ENCODE peak calls at places on chromosome 5, in six cellular contexts. F is left lung, V is Panc1, D is neural progenitor cell, L is right cardiac atrium, Q is psoas muscle. E is an unnamed sample.

GRCh38 chr5:435961-436640 is 6.9 kb upstream of the EXOC3 start:
- DNase-seq in F (peak), V (no peak), D (peak), L (no peak), Q (no peak), E (peak)

GRCh38 chr5:65820373-65820772 is 98.4 kb downstream of the NLN start:
- DNase-seq in F (no peak), V (no peak), D (no peak), L (no peak), Q (no peak), E (no peak)

GRCh38 chr5:137714931-137715330 is 21.0 kb downstream of the KLHL3 start:
- DNase-seq in F (no peak), V (no peak), D (no peak), L (no peak), Q (no peak), E (no peak)

GRCh38 chr5:143213851-143214363 is 189.6 kb downstream of the NR3C1 start:
- DNase-seq in F (no peak), V (no peak), D (no peak), L (no peak), Q (no peak), E (peak)

GRCh38 chr5:36575367-36575781 is 31.0 kb upstream of the SLC1A3 start:
- DNase-seq in F (no peak), V (no peak), D (no peak), L (no peak), Q (no peak), E (peak)

GRCh38 chr5:173395933-173396308 is 67.7 kb upstream of the STC2 start:
- DNase-seq in F (no peak), V (no peak), D (no peak), L (no peak), Q (no peak), E (no peak)

GRCh38 chr5:173868096-173868879 is 19.9 kb upstream of the CPEB4 start:
- DNase-seq in F (no peak), V (no peak), D (no peak), L (no peak), Q (no peak), E (peak)

GRCh38 chr5:36150676-36151433 is 832 bp downstream of the LMBRD2 start:
- DNase-seq in F (peak), V (peak), D (peak), L (peak), Q (peak), E (peak)

GRCh38 chr5:113205323-113205722 is 228.7 kb downstream of the DCP2 start:
- DNase-seq in F (no peak), V (no peak), D (no peak), L (no peak), Q (no peak), E (peak)

GRCh38 chr5:82421119-82421518 is 143.0 kb upstream of the RPS23 start:
- DNase-seq in F (no peak), V (peak), D (no peak), L (no peak), Q (no peak), E (peak)

GRCh38 chr5:157877821-157878220 is 18.9 kb upstream of the CLINT1 start:
- DNase-seq in F (no peak), V (no peak), D (no peak), L (no peak), Q (no peak), E (no peak)

GRCh38 chr5:115472601-115473000 is 72.0 kb downstream of the FEM1C start:
- DNase-seq in F (no peak), V (no peak), D (no peak), L (peak), Q (peak), E (peak)

GRCh38 chr5:151420127-151420526 is 27.3 kb upstream of the SLC36A1 start:
- DNase-seq in F (no peak), V (no peak), D (no peak), L (no peak), Q (no peak), E (no peak)

GRCh38 chr5:19555876-19556275 is 432.1 kb downstream of the CDH18 start:
- DNase-seq in F (no peak), V (no peak), D (no peak), L (no peak), Q (no peak), E (no peak)

GRCh38 chr5:109697339-109697738 is 7.6 kb downstream of the MAN2A1 start:
- DNase-seq in F (no peak), V (no peak), D (no peak), L (no peak), Q (no peak), E (no peak)

GRCh38 chr5:38636626-38637025 is 80.2 kb upstream of the LIFR start:
- DNase-seq in F (peak), V (no peak), D (no peak), L (no peak), Q (no peak), E (no peak)

GRCh38 chr5:5164158-5164557 is 24.0 kb downstream of the ADAMTS16 start:
- DNase-seq in F (no peak), V (no peak), D (no peak), L (no peak), Q (no peak), E (no peak)

GRCh38 chr5:97907611-97908400 is 724.8 kb upstream of the RIOK2 start:
- DNase-seq in F (no peak), V (no peak), D (no peak), L (no peak), Q (no peak), E (no peak)

GRCh38 chr5:36657563-36657995 is 51.2 kb downstream of the SLC1A3 start:
- DNase-seq in F (peak), V (no peak), D (no peak), L (peak), Q (peak), E (peak)

GRCh38 chr5:133596049-133596448 is 16.3 kb downstream of the FSTL4 start:
- DNase-seq in F (no peak), V (no peak), D (no peak), L (peak), Q (no peak), E (no peak)

GRCh38 chr5:140926211-140926902 is at the start of gene PCDHAC1:
- DNase-seq in F (peak), V (no peak), D (peak), L (peak), Q (peak), E (peak)

GRCh38 chr5:58836351-58836750 is 253.5 kb downstream of the RAB3C start:
- DNase-seq in F (no peak), V (no peak), D (no peak), L (no peak), Q (no peak), E (no peak)

GRCh38 chr5:83714780-83715179 is 5.9 kb downstream of the HAPLN1 start:
- DNase-seq in F (no peak), V (no peak), D (no peak), L (no peak), Q (no peak), E (no peak)

DNA sequence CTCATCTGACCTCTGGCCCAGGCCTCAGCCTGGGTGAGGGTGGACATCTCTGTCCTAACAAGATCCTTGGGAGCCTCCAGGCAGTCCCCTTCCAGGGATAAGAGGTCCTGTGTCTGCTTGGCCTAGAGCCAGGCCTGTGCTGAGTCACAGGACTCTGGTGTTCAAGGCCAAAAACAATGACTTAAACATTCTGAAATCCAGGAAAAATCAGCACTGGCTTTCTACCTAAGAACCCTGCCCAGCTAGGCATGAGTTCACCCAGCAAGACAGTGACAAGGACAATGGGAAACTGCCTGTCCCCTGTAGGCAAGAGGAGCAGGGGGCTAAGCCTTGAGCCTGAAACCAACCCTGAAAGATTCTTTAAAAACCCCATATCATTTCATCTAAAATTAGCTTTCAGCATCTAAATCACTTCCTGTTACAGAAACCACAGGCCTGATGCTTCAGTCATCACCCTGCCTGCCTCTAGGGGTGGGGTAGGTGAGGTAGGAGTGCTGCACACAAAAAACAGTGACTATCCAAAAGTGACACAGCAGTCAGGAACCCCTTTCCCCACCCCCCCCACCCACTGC is 29.9 kb downstream of the CSF2 start:
- DNase-seq in F (peak), V (peak), D (no peak), L (peak), Q (peak), E (peak)
- H3K4me3 ChIP-seq in F (no peak), V (no peak), D (no peak), L (no peak), Q (no peak), E (no peak)

GRCh38 chr5:1961304-1961946 is 78.7 kb upstream of the IRX4 start:
- DNase-seq in F (no peak), V (no peak), D (no peak), L (no peak), Q (no peak), E (no peak)
- H3K4me3 ChIP-seq in F (no peak), V (no peak), D (no peak), L (no peak), Q (no peak), E (no peak)

GRCh38 chr5:13746026-13746425 is 198.5 kb downstream of the DNAH5 start:
- DNase-seq in F (no peak), V (no peak), D (no peak), L (no peak), Q (no peak), E (no peak)

GRCh38 chr5:13740471-13740870 is 204.0 kb downstream of the DNAH5 start:
- DNase-seq in F (no peak), V (no peak), D (no peak), L (no peak), Q (no peak), E (no peak)

DNA sequence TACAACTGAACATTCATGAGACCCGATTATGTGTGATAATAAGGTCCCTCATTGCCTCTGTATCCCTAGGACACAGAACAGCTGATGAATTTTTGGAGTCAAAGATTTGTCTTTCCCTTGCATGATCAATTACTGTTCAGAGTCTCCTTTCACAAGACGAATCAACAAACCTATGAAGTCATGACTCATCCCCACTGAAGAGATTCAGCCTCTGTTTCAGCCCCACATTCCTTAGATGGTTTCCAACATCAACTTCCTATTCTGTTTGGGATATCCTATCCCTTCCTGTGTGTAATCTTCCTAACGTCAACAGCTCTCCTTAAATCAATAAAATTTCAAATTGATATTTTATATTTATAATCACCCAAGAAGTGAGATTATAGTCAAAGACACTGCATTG is 199.0 kb downstream of the DNAH5 start:
- DNase-seq in F (no peak), V (peak), D (no peak), L (no peak), Q (no peak), E (no peak)
- H3K4me3 ChIP-seq in F (no peak), V (no peak), D (no peak), L (no peak), Q (no peak), E (no peak)

GRCh38 chr5:43192558-43193170 is 639 bp downstream of the NIM1K start:
- DNase-seq in F (no peak), V (no peak), D (peak), L (peak), Q (peak), E (peak)

GRCh38 chr5:43193952-43194321 is 1.9 kb downstream of the NIM1K start:
- DNase-seq in F (no peak), V (no peak), D (peak), L (peak), Q (no peak), E (no peak)

GRCh38 chr5:43191740-43192557 is at the start of gene NIM1K:
- DNase-seq in F (peak), V (no peak), D (peak), L (peak), Q (peak), E (peak)

GRCh38 chr5:43193171-43193951 is 1.3 kb downstream of the NIM1K start:
- DNase-seq in F (no peak), V (peak), D (peak), L (no peak), Q (no peak), E (peak)

DNA sequence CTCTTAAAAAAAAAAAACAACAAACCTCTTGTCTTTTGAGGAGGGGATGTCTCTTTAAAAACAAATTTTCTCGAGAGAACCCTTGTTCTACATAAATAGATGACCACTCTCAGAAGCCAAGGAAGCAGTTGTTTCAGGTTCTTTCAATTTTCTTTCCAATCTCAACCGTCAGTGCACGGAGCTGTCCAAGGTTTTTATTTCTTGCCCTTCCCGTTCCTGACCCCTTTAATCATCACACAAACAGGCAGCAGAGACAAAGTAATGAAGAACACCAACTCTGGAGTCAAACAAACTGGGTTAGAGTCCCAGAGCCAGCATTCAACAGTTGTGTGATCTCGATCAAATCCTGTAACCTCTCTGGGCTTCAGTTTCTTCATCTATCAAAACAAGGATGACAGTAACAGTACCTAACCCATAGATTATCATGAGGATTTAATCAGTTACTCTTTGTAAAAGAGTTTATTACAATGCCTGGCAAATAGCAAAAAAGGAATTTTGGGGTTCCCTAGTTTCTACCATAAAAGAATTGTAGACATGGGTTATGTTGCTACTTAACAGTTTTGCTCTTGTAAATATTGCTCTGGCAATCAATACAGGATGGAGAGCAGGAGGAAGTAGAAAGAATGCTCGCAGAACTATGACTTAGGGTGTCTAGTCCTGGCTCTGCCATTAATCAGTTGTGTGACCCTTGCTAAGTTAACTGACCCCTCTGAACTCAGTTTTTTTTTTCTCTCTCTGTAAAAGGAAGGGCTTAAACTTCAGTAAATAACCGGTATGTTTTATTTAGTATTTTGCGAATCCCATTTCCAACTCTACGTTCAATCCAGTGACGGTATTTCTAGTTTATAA is 1.0 kb upstream of the NIM1K start:
- DNase-seq in F (no peak), V (no peak), D (peak), L (no peak), Q (no peak), E (peak)
- H3K4me3 ChIP-seq in F (no peak), V (peak), D (peak), L (peak), Q (peak), E (no peak)

DNA sequence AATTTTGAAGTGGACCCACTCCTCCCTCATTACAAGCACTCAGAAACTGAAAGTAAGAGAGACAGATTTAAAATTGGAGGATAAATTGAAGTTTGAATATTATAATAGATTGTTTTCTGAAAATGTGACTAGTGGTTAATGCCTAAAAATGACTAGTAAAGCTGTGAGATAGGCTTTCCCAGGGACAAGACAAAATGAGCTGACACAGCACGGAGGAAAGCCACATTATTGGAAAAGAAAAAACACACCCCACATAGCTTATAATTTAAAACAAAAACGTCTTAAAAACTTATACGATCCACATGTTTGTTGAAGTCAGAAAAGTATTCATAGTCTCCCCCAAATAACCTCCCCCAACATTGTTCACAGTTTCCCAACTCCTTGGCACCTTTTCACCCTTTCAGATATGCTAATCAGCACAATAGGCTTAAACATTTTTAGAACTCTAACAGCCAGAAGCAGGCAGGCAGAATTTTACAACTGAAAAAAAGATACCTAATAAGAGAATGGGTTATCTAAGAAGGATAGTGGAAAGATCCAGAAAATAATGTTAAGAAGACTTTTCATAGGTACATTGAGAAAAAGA is 6.1 kb downstream of the C7 start:
- DNase-seq in F (no peak), V (no peak), D (no peak), L (no peak), Q (no peak), E (peak)
- H3K4me3 ChIP-seq in F (no peak), V (no peak), D (no peak), L (peak), Q (no peak), E (peak)